ENCODE peak calls at places on chromosomes 4 and X, in nine cellular contexts. O is WERI-Rb-1, N is neural crest cell, M is NCI-H1694, R is endodermal cell, L is stomach, Y is heart right ventricle, I is T-cell, A is fibroblast of gingiva. Q is an unnamed sample.

GRCh38 chr4:952881-953573 is 20.3 kb downstream of the DGKQ start:
- DNase-seq in O (no peak), N (no peak), M (no peak), R (peak), L (no peak), Y (no peak), I (no peak), A (no peak), Q (no peak)

GRCh38 chr4:38069271-38069760 is 109.1 kb downstream of the PTTG2 start:
- DNase-seq in O (no peak), N (no peak), M (no peak), R (peak), L (peak), Y (no peak), I (peak), A (no peak), Q (no peak)

GRCh38 chr4:112031712-112032328 is 113.4 kb upstream of the FAM241A start:
- DNase-seq in O (peak), N (peak), M (no peak), R (peak), L (no peak), Y (peak), I (no peak), A (peak), Q (peak)

GRCh38 chr4:3021627-3022026 is 52.7 kb downstream of the HTT-AS start:
- DNase-seq in O (no peak), N (no peak), M (no peak), R (no peak), L (no peak), Y (no peak), I (no peak), A (no peak), Q (no peak)

GRCh38 chr4:10123227-10124101 is 6.9 kb upstream of the WDR1 start:
- DNase-seq in O (peak), N (peak), M (no peak), R (peak), L (no peak), Y (no peak), I (peak), A (peak), Q (no peak)

GRCh38 chrX:19758536-19758935 is 128.9 kb downstream of the SH3KBP1 start:
- DNase-seq in O (no peak), N (no peak), M (no peak), R (no peak), L (no peak), Y (no peak), I (no peak), A (no peak), Q (no peak)

GRCh38 chr4:169744601-169745000 is 13.1 kb downstream of the HPF1 start:
- DNase-seq in O (no peak), N (no peak), M (no peak), R (no peak), L (no peak), Y (no peak), I (no peak), A (no peak), Q (no peak)

GRCh38 chrX:30657542-30658238 is 4.5 kb downstream of the GK start:
- DNase-seq in O (no peak), N (no peak), M (no peak), R (no peak), L (no peak), Y (no peak), I (no peak), A (peak), Q (no peak)

GRCh38 chr4:118289794-118290193 is 63.0 kb downstream of the PRSS12 start:
- DNase-seq in O (no peak), N (no peak), M (no peak), R (no peak), L (no peak), Y (no peak), I (no peak), A (peak), Q (no peak)

GRCh38 chr4:8428288-8429097 is 12.0 kb downstream of the ACOX3 start:
- DNase-seq in O (peak), N (peak), M (peak), R (peak), L (peak), Y (peak), I (peak), A (peak), Q (peak)

GRCh38 chr4:153034681-153035080 is 98.6 kb downstream of the FHDC1 start:
- DNase-seq in O (no peak), N (no peak), M (no peak), R (no peak), L (no peak), Y (no peak), I (no peak), A (no peak), Q (no peak)

GRCh38 chrX:118218079-118218478 is 101.5 kb upstream of the KLHL13 start:
- DNase-seq in O (no peak), N (no peak), M (no peak), R (no peak), L (no peak), Y (no peak), I (no peak), A (no peak), Q (no peak)

GRCh38 chr4:183101956-183102480 is 3.0 kb downstream of the WWC2 start:
- DNase-seq in O (no peak), N (no peak), M (no peak), R (no peak), L (no peak), Y (no peak), I (no peak), A (no peak), Q (no peak)